ENCODE peak calls at places on chromosomes 4 and X, in seven cellular contexts. N, U, W, X, L, J and T are unnamed samples.

GRCh38 chrX:154717824-154718223 is 33.1 kb downstream of the GAB3 start:
- DNase-seq in N (peak; percentile 7), U (no peak), W (no peak), X (no peak), L (peak; percentile 54), J (no peak), T (peak; percentile 23)

GRCh38 chr4:56641494-56642051 is 39.5 kb downstream of the HOPX start:
- DNase-seq in N (no peak), U (peak; percentile 80), W (no peak), X (no peak), L (no peak), J (no peak), T (no peak)

GRCh38 chrX:71493111-71493613 is 39.7 kb upstream of the OGT start:
- DNase-seq in N (no peak), U (no peak), W (no peak), X (peak; percentile 6), L (no peak), J (no peak), T (no peak)

GRCh38 chr4:182924497-182924896 is 7.3 kb upstream of the DCTD start:
- DNase-seq in N (no peak), U (no peak), W (no peak), X (no peak), L (no peak), J (no peak), T (no peak)

GRCh38 chr4:71558248-71558647 is 219.4 kb downstream of the SLC4A4 start:
- DNase-seq in N (no peak), U (no peak), W (no peak), X (no peak), L (no peak), J (no peak), T (no peak)

GRCh38 chr4:183175631-183176232 is 76.7 kb downstream of the WWC2 start:
- DNase-seq in N (no peak), U (no peak), W (no peak), X (peak; percentile 89), L (no peak), J (no peak), T (no peak)

GRCh38 chr4:106369456-106370060 is 980 bp upstream of the GIMD1 start:
- DNase-seq in N (peak; percentile 14), U (peak; percentile 79), W (peak; percentile 17), X (peak; percentile 42), L (peak; percentile 45), J (peak; percentile 20), T (peak; percentile 75)

GRCh38 chr4:107317596-107317995 is 281.5 kb upstream of the DKK2 start:
- DNase-seq in N (no peak), U (no peak), W (no peak), X (no peak), L (no peak), J (no peak), T (no peak)

GRCh38 chr4:80646061-80646460 is 310.5 kb downstream of the CFAP299 start:
- DNase-seq in N (no peak), U (no peak), W (no peak), X (peak; percentile 3), L (no peak), J (no peak), T (no peak)

GRCh38 chr4:8468746-8469535 is 28.4 kb downstream of the TRMT44 start:
- DNase-seq in N (peak; percentile 89), U (peak; percentile 27), W (peak; percentile 57), X (peak; percentile 16), L (peak; percentile 78), J (peak; percentile 5), T (peak; percentile 61)

GRCh38 chr4:153684182-153685073 is at the start of gene TLR2:
- DNase-seq in N (peak; percentile 73), U (no peak), W (no peak), X (no peak), L (peak; percentile 13), J (no peak), T (peak; percentile 77)

GRCh38 chr4:93891244-93891643 is 62.7 kb downstream of the ATOH1 start:
- DNase-seq in N (no peak), U (no peak), W (no peak), X (no peak), L (no peak), J (no peak), T (no peak)

GRCh38 chr4:184769285-184769825 is 35.5 kb upstream of the CENPU start:
- DNase-seq in N (no peak), U (no peak), W (no peak), X (no peak), L (no peak), J (no peak), T (no peak)

GRCh38 chrX:78673256-78673655 is 14.1 kb upstream of the RTL3 start:
- DNase-seq in N (no peak), U (no peak), W (no peak), X (no peak), L (no peak), J (no peak), T (no peak)

GRCh38 chr4:87353592-87353991 is 30.9 kb upstream of the HSD17B13 start:
- DNase-seq in N (peak; percentile 17), U (peak; percentile 7), W (peak; percentile 13), X (peak; percentile 29), L (peak; percentile 16), J (peak; percentile 13), T (no peak)

GRCh38 chr4:37400326-37400881 is 155.9 kb downstream of the NWD2 start:
- DNase-seq in N (no peak), U (no peak), W (no peak), X (no peak), L (no peak), J (peak; percentile 53), T (no peak)

GRCh38 chrX:42755820-42756219 is 22.1 kb downstream of the PPP1R2C start:
- DNase-seq in N (no peak), U (no peak), W (no peak), X (no peak), L (no peak), J (no peak), T (no peak)

GRCh38 chr4:79182209-79182608 is 143.7 kb downstream of the NAA11 start:
- DNase-seq in N (no peak), U (no peak), W (no peak), X (no peak), L (no peak), J (no peak), T (no peak)

GRCh38 chr4:120977435-120977997 is 55.0 kb upstream of the PRDM5 start:
- DNase-seq in N (peak; percentile 15), U (peak; percentile 61), W (no peak), X (peak; percentile 10), L (no peak), J (no peak), T (peak; percentile 9)

GRCh38 chrX:155070663-155070974 is 317 bp downstream of the CMC4 start:
- DNase-seq in N (peak; percentile 48), U (no peak), W (no peak), X (no peak), L (no peak), J (no peak), T (no peak)

GRCh38 chr4:52841707-52842456 is 20.2 kb upstream of the RASL11B start:
- DNase-seq in N (peak; percentile 62), U (no peak), W (no peak), X (no peak), L (no peak), J (no peak), T (no peak)

GRCh38 chrX:13898084-13898483 is 81.2 kb upstream of the GPM6B start:
- DNase-seq in N (peak; percentile 11), U (no peak), W (no peak), X (no peak), L (no peak), J (peak; percentile 13), T (peak; percentile 52)

GRCh38 chrX:71143508-71143907 is 1.1 kb upstream of the NLGN3 start:
- DNase-seq in N (no peak), U (no peak), W (no peak), X (no peak), L (no peak), J (no peak), T (no peak)

GRCh38 chr4:157115613-157116340 is 39.8 kb downstream of the GLRB start:
- DNase-seq in N (no peak), U (no peak), W (no peak), X (no peak), L (no peak), J (no peak), T (peak; percentile 12)

GRCh38 chr4:69713593-69713992 is 46.8 kb downstream of the SULT1B1 start:
- DNase-seq in N (no peak), U (no peak), W (no peak), X (peak; percentile 65), L (no peak), J (no peak), T (no peak)
- TF ChIP-seq JUND in N (no peak), U (no peak), W (no peak), X (no peak), L (no peak), J (no peak), T (no peak)

GRCh38 chr4:187307131-187307530 is 583.5 kb upstream of the FAT1 start:
- DNase-seq in N (no peak), U (no peak), W (no peak), X (no peak), L (no peak), J (no peak), T (no peak)

GRCh38 chr4:187312299-187312698 is 588.6 kb upstream of the FAT1 start:
- DNase-seq in N (no peak), U (no peak), W (no peak), X (no peak), L (no peak), J (no peak), T (no peak)

GRCh38 chr4:187304131-187304530 is 580.5 kb upstream of the FAT1 start:
- DNase-seq in N (no peak), U (no peak), W (no peak), X (no peak), L (no peak), J (no peak), T (no peak)

DNA sequence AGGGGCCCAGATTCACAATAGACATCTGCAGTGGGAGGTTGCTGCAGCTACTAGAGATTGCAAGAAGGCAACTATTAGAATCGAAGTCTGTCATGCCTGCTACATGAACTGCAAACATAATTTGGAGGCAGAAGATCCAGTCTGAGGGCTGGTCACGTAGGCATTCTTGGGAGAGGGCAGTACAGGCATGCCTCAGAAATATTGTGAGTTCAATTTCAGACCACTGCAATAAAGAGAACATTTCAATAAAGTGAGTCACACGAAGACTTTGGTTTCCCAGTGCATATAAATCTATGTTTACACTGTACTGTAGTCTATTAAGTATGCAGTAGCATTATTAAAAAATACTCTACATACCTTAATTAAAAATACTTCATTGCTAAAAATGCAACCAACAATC is 585.8 kb upstream of the FAT1 start:
- DNase-seq in N (no peak), U (no peak), W (no peak), X (no peak), L (no peak), J (no peak), T (no peak)
- TF ChIP-seq JUND in N (no peak), U (no peak), W (no peak), X (no peak), L (no peak), J (no peak), T (no peak)

GRCh38 chr4:177356191-177356590 is 46.5 kb downstream of the NEIL3 start:
- DNase-seq in N (no peak), U (no peak), W (no peak), X (no peak), L (no peak), J (no peak), T (no peak)
- TF ChIP-seq JUND in N (no peak), U (no peak), W (no peak), X (no peak), L (no peak), J (no peak), T (no peak)

DNA sequence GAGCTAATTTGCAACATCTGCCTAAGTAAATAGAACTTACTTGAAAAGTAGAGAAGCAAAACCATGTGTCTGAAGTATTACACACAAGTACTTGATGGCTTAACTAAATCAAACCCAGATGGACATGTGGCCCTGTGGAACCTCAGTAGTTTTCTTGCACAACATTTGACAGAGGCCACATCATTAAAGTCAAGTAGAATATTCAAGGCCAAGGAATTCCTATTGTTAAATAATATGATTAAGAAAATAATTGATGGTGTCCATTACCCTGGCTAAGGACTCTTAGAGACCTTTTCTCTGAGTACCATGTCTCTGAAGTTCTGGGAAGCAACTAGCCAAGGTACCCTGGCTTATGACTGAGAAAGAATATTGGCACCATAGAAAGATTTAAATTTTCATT is 135.4 kb upstream of the OTUD4 start:
- DNase-seq in N (no peak), U (no peak), W (no peak), X (no peak), L (no peak), J (no peak), T (no peak)
- TF ChIP-seq JUND in N (peak; percentile 19), U (no peak), W (no peak), X (no peak), L (no peak), J (no peak), T (no peak)